ENCODE peak calls at places on chromosomes 2 and 18, in nine cellular contexts. B, W, E, I, Q, C, U, S and J are unnamed samples.

GRCh38 chr2:133955174-133955573 is 298.7 kb upstream of the MGAT5 start:
- DNase-seq in I (no peak), Q (no peak), W (no peak), B (no peak), U (no peak), S (no peak), C (no peak), E (no peak), J (peak)

GRCh38 chr2:73823916-73824523 is 4.7 kb upstream of the STAMBP start:
- DNase-seq in I (no peak), U (peak), Q (no peak), W (no peak), E (peak), S (peak), C (no peak), B (no peak), J (peak)

GRCh38 chr2:121335294-121336290 is 50.6 kb upstream of the TFCP2L1 start:
- DNase-seq in I (no peak), Q (no peak), S (no peak), E (no peak), U (no peak), W (peak), B (no peak), C (no peak), J (peak)

GRCh38 chr2:152523091-152523490 is 188.1 kb downstream of the FMNL2 start:
- DNase-seq in U (peak), S (no peak), Q (no peak), B (no peak), E (no peak), C (no peak), I (no peak), W (no peak), J (no peak)

GRCh38 chr2:102251042-102251848 is 60.1 kb upstream of the IL1RL1 start:
- DNase-seq in Q (peak), C (peak), E (no peak), S (peak), W (peak), U (no peak), B (peak), I (peak), J (peak)

GRCh38 chr2:232139171-232139594 is 177.7 kb downstream of the DIS3L2 start:
- DNase-seq in C (no peak), S (no peak), E (no peak), B (no peak), U (no peak), I (no peak), W (no peak), Q (no peak), J (peak)

GRCh38 chr2:30691091-30691947 is 115.9 kb downstream of the CAPN13 start:
- DNase-seq in S (no peak), I (no peak), Q (no peak), C (no peak), B (no peak), E (no peak), W (no peak), U (no peak), J (no peak)

GRCh38 chr2:121356058-121356640 is 71.1 kb upstream of the TFCP2L1 start:
- DNase-seq in Q (no peak), I (no peak), C (no peak), U (peak), E (peak), B (no peak), S (peak), W (peak), J (peak)

GRCh38 chr2:118016911-118017310 is 3.0 kb upstream of the CCDC93 start:
- DNase-seq in C (no peak), B (no peak), Q (no peak), W (no peak), U (no peak), I (no peak), E (peak), S (no peak), J (no peak)

GRCh38 chr2:235793163-235793752 is 299.4 kb downstream of the AGAP1 start:
- DNase-seq in E (no peak), B (no peak), U (no peak), C (peak), W (peak), S (no peak), Q (peak), I (no peak), J (peak)

GRCh38 chr2:99297990-99298389 is 3.0 kb downstream of the LYG1 start:
- DNase-seq in E (no peak), I (no peak), S (no peak), B (no peak), W (no peak), Q (no peak), C (no peak), U (peak), J (no peak)

GRCh38 chr18:9058426-9058825 is 44.1 kb upstream of the NDUFV2 start:
- DNase-seq in E (no peak), C (no peak), I (no peak), Q (no peak), W (no peak), U (peak), S (no peak), B (no peak), J (no peak)

GRCh38 chr2:102229141-102229764 is 42.4 kb downstream of the IL1RL2 start:
- DNase-seq in E (no peak), B (no peak), U (no peak), Q (no peak), W (no peak), S (no peak), I (no peak), C (no peak), J (no peak)

GRCh38 chr2:200625958-200626363 is 40.1 kb downstream of the AOX1 start:
- DNase-seq in U (peak), B (no peak), Q (no peak), W (no peak), S (no peak), I (no peak), C (no peak), E (no peak), J (no peak)

GRCh38 chr2:232860593-232861241 is 9.3 kb upstream of the SNORC start:
- DNase-seq in S (no peak), I (no peak), E (no peak), Q (no peak), C (no peak), W (no peak), B (no peak), U (no peak), J (peak)

GRCh38 chr18:50240083-50240563 is 26.2 kb downstream of the CFAP53 start:
- DNase-seq in W (no peak), C (no peak), E (no peak), B (no peak), Q (no peak), U (no peak), I (no peak), S (no peak), J (no peak)

GRCh38 chr2:101159526-101159925 is 8.3 kb upstream of the TBC1D8 start:
- DNase-seq in W (no peak), E (no peak), B (no peak), U (no peak), C (no peak), I (no peak), S (no peak), Q (no peak), J (no peak)